ENCODE peak calls at places on chromosomes 13 and 19, in seven cellular contexts. One of them, this sample, is unnamed.

GRCh38 chr13:51814825-51815650 is 11.1 kb upstream of the DHRS12 start:
- DNase-seq in A172: peak; percentile 62
- DNase-seq in non-pigmented ciliary epithelial cell: no peak
- DNase-seq in ovary: peak; percentile 55
- DNase-seq in stimulated activated CD8-positive, alpha-beta memory T cell treated with anti-CD3 and anti-CD28 coated beads, Interleukin-15, amount 100 ng/mL, for 1 hour: peak; percentile 67
- DNase-seq in islet precursor cell: peak; percentile 82
- DNase-seq in AG04450: no peak
- DNase-seq in this sample: no peak

GRCh38 chr13:27967736-27968315 is 1.3 kb downstream of the CDX2 start:
- DNase-seq in islet precursor cell: peak; percentile 76
- DNase-seq in ovary: no peak
- DNase-seq in A172: no peak
- DNase-seq in AG04450: no peak
- DNase-seq in stimulated activated CD8-positive, alpha-beta memory T cell treated with anti-CD3 and anti-CD28 coated beads, Interleukin-15, amount 100 ng/mL, for 1 hour: no peak
- DNase-seq in non-pigmented ciliary epithelial cell: no peak
- DNase-seq in this sample: no peak

GRCh38 chr13:73938375-73939070 is 195.7 kb downstream of the KLF12 start:
- DNase-seq in ovary: no peak
- DNase-seq in stimulated activated CD8-positive, alpha-beta memory T cell treated with anti-CD3 and anti-CD28 coated beads, Interleukin-15, amount 100 ng/mL, for 1 hour: no peak
- DNase-seq in islet precursor cell: peak; percentile 63
- DNase-seq in non-pigmented ciliary epithelial cell: peak; percentile 86
- DNase-seq in A172: peak; percentile 72
- DNase-seq in AG04450: peak; percentile 65
- DNase-seq in this sample: no peak

GRCh38 chr19:2550431-2551171 is 74.7 kb downstream of the GADD45B start:
- DNase-seq in AG04450: no peak
- DNase-seq in stimulated activated CD8-positive, alpha-beta memory T cell treated with anti-CD3 and anti-CD28 coated beads, Interleukin-15, amount 100 ng/mL, for 1 hour: no peak
- DNase-seq in A172: peak; percentile 59
- DNase-seq in ovary: no peak
- DNase-seq in islet precursor cell: peak; percentile 62
- DNase-seq in non-pigmented ciliary epithelial cell: no peak
- DNase-seq in this sample: no peak

GRCh38 chr13:50692396-50692915 is 151.0 kb downstream of the DLEU7 start:
- DNase-seq in stimulated activated CD8-positive, alpha-beta memory T cell treated with anti-CD3 and anti-CD28 coated beads, Interleukin-15, amount 100 ng/mL, for 1 hour: no peak
- DNase-seq in ovary: no peak
- DNase-seq in AG04450: no peak
- DNase-seq in A172: no peak
- DNase-seq in non-pigmented ciliary epithelial cell: no peak
- DNase-seq in islet precursor cell: no peak
- DNase-seq in this sample: no peak

GRCh38 chr19:35332817-35333216 is 3.8 kb downstream of the CD22 start:
- DNase-seq in islet precursor cell: no peak
- DNase-seq in stimulated activated CD8-positive, alpha-beta memory T cell treated with anti-CD3 and anti-CD28 coated beads, Interleukin-15, amount 100 ng/mL, for 1 hour: no peak
- DNase-seq in non-pigmented ciliary epithelial cell: no peak
- DNase-seq in AG04450: no peak
- DNase-seq in ovary: no peak
- DNase-seq in A172: no peak
- DNase-seq in this sample: no peak

GRCh38 chr19:52621376-52621775 is 16.8 kb downstream of the ZNF83 start:
- DNase-seq in A172: no peak
- DNase-seq in AG04450: no peak
- DNase-seq in ovary: no peak
- DNase-seq in non-pigmented ciliary epithelial cell: no peak
- DNase-seq in stimulated activated CD8-positive, alpha-beta memory T cell treated with anti-CD3 and anti-CD28 coated beads, Interleukin-15, amount 100 ng/mL, for 1 hour: no peak
- DNase-seq in islet precursor cell: no peak
- DNase-seq in this sample: no peak

GRCh38 chr13:63614874-63615612 is 2199.4 kb upstream of the PCDH20 start:
- DNase-seq in AG04450: peak; percentile 10
- DNase-seq in islet precursor cell: no peak
- DNase-seq in non-pigmented ciliary epithelial cell: no peak
- DNase-seq in ovary: no peak
- DNase-seq in A172: no peak
- DNase-seq in stimulated activated CD8-positive, alpha-beta memory T cell treated with anti-CD3 and anti-CD28 coated beads, Interleukin-15, amount 100 ng/mL, for 1 hour: no peak
- DNase-seq in this sample: no peak

GRCh38 chr13:27822873-27823311 is 30.6 kb downstream of the GSX1 start:
- DNase-seq in AG04450: no peak
- DNase-seq in stimulated activated CD8-positive, alpha-beta memory T cell treated with anti-CD3 and anti-CD28 coated beads, Interleukin-15, amount 100 ng/mL, for 1 hour: no peak
- DNase-seq in islet precursor cell: peak; percentile 40
- DNase-seq in non-pigmented ciliary epithelial cell: no peak
- DNase-seq in ovary: no peak
- DNase-seq in A172: no peak
- DNase-seq in this sample: no peak

GRCh38 chr19:5826531-5827341 is 12.8 kb downstream of the FUT6 start:
- DNase-seq in non-pigmented ciliary epithelial cell: no peak
- DNase-seq in islet precursor cell: peak; percentile 92
- DNase-seq in A172: peak; percentile 79
- DNase-seq in ovary: peak; percentile 54
- DNase-seq in AG04450: no peak
- DNase-seq in stimulated activated CD8-positive, alpha-beta memory T cell treated with anti-CD3 and anti-CD28 coated beads, Interleukin-15, amount 100 ng/mL, for 1 hour: no peak
- DNase-seq in this sample: peak; percentile 66

GRCh38 chr13:26719356-26719945 is 41.1 kb downstream of the GPR12 start:
- DNase-seq in AG04450: no peak
- DNase-seq in A172: peak; percentile 2
- DNase-seq in islet precursor cell: no peak
- DNase-seq in ovary: no peak
- DNase-seq in stimulated activated CD8-positive, alpha-beta memory T cell treated with anti-CD3 and anti-CD28 coated beads, Interleukin-15, amount 100 ng/mL, for 1 hour: no peak
- DNase-seq in non-pigmented ciliary epithelial cell: no peak
- DNase-seq in this sample: peak; percentile 71

GRCh38 chr19:4229179-4229931 is at the start of gene EBI3:
- DNase-seq in AG04450: no peak
- DNase-seq in A172: peak; percentile 92
- DNase-seq in non-pigmented ciliary epithelial cell: no peak
- DNase-seq in ovary: no peak
- DNase-seq in islet precursor cell: peak; percentile 84
- DNase-seq in stimulated activated CD8-positive, alpha-beta memory T cell treated with anti-CD3 and anti-CD28 coated beads, Interleukin-15, amount 100 ng/mL, for 1 hour: no peak
- DNase-seq in this sample: no peak

GRCh38 chr19:14437578-14438140 is 4.6 kb downstream of the PKN1 start:
- DNase-seq in ovary: no peak
- DNase-seq in stimulated activated CD8-positive, alpha-beta memory T cell treated with anti-CD3 and anti-CD28 coated beads, Interleukin-15, amount 100 ng/mL, for 1 hour: no peak
- DNase-seq in non-pigmented ciliary epithelial cell: no peak
- DNase-seq in islet precursor cell: no peak
- DNase-seq in AG04450: no peak
- DNase-seq in A172: peak; percentile 84
- DNase-seq in this sample: no peak

This sample was measured in HL-60.